ENCODE peak calls at places on chromosome 11, in five cellular contexts. L is A549, W is right cardiac atrium, V is ovary, U is RWPE1. F is an unnamed sample.

GRCh38 chr11:126327280-126328000 is 23.6 kb downstream of the DCPS start:
- DNase-seq in V (no peak), U (no peak), L (no peak), W (no peak), F (no peak)

GRCh38 chr11:19441752-19442553 is 201.2 kb upstream of the E2F8 start:
- DNase-seq in V (no peak), L (peak), W (peak), U (peak), F (peak)

GRCh38 chr11:78909386-78909785 is 334.7 kb upstream of the NARS2 start:
- DNase-seq in L (no peak), W (no peak), U (no peak), V (no peak), F (no peak)

GRCh38 chr11:102168483-102168882 is 58.2 kb downstream of the YAP1 start:
- DNase-seq in L (no peak), U (peak), W (no peak), V (no peak), F (no peak)

GRCh38 chr11:86511086-86511551 is 136.4 kb downstream of the CCDC81 start:
- DNase-seq in W (no peak), U (peak), L (peak), V (no peak), F (peak)

GRCh38 chr11:126159719-126160344 is 51.6 kb downstream of the RPUSD4 start:
- DNase-seq in W (no peak), U (no peak), V (no peak), L (no peak), F (no peak)

GRCh38 chr11:61961570-61962212 is 5.7 kb downstream of the FTH1 start:
- DNase-seq in V (no peak), U (no peak), W (peak), L (peak), F (no peak)

GRCh38 chr11:126483796-126484195 is 128.3 kb downstream of the ST3GAL4 start:
- DNase-seq in W (no peak), U (no peak), V (no peak), L (no peak), F (no peak)

GRCh38 chr11:79406376-79406775 is 34.5 kb downstream of the TENM4 start:
- DNase-seq in V (no peak), U (no peak), L (no peak), W (no peak), F (no peak)

GRCh38 chr11:83827940-83828554 is 541.9 kb upstream of the CCDC90B start:
- DNase-seq in W (no peak), L (peak), U (peak), V (no peak), F (peak)

GRCh38 chr11:4565371-4565770 is 16.2 kb upstream of the OR52I2 start:
- DNase-seq in U (no peak), L (no peak), V (no peak), W (no peak), F (no peak)

GRCh38 chr11:4559527-4560440 is 14.8 kb downstream of the OR52M1 start:
- DNase-seq in V (no peak), W (no peak), U (no peak), L (no peak), F (no peak)

DNA sequence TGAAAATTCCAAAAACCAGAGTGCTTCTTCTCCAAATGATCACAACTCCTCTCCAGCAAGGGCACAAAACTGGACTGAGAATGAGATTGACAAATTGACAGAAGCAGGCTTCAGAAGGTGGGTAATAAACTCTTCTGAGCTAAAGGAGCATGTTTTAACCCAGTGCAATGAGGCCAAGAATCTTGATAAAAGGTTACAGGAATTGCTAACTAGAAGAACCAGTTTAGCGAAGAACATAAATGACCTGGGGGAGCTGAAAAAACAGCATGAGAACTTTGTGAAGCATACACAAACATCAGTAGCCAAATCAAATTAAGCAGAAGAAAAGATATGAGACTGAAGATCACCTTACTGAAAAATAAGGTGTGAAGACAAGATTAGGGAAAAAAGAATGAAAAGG is 15.5 kb downstream of the OR52M1 start:
- DNase-seq in U (no peak), L (no peak), W (no peak), V (no peak), F (no peak)
- H3K27ac ChIP-seq in U (no peak), L (no peak), W (no peak), V (no peak), F (no peak)

DNA sequence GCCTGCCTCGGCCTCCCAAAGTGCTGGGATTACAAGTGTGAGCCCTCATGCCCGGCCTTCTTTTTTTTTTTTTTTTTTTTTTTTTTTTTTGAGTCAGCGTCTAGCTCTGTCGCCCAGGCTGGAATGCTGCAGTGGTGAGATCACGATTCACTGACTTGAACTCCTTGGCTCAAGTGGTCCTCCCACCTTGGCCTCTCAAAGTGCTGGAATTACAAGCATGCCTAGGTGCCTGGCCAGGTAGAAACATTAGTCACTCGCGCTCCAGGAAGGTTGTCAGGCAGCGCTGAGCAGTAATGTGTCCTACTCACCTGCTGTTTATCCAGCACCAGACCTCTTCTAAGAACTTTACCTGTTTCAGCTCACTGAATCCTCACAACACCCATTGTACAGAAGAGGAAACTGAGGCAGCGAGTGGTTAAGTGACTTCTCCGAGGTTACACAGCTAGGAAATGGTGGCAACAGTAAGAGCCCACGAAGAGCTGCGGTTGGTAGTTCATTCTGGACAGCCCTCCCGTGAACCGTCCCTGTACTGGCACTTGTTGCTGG is 496 bp upstream of the CST6 start:
- DNase-seq in W (no peak), V (no peak), L (no peak), U (peak), F (peak)
- H3K27ac ChIP-seq in W (no peak), V (no peak), L (no peak), U (no peak), F (no peak)

GRCh38 chr11:112318193-112318592 is 57.5 kb upstream of the PLET1 start:
- DNase-seq in V (no peak), W (no peak), U (peak), L (peak), F (peak)

GRCh38 chr11:112318661-112319060 is 58.0 kb upstream of the PLET1 start:
- DNase-seq in W (no peak), L (no peak), U (no peak), V (no peak), F (no peak)

GRCh38 chr11:112320668-112321067 is 60.0 kb upstream of the PLET1 start:
- DNase-seq in W (peak), U (peak), V (peak), L (no peak), F (peak)

GRCh38 chr11:112321521-112322172 is 61.0 kb upstream of the PLET1 start:
- DNase-seq in V (no peak), L (peak), U (peak), W (no peak), F (peak)

GRCh38 chr11:112322173-112322813 is 61.6 kb upstream of the PLET1 start:
- DNase-seq in W (no peak), U (no peak), L (no peak), V (no peak), F (no peak)
- H3K27ac ChIP-seq in W (no peak), U (peak), L (peak), V (no peak), F (no peak)

GRCh38 chr11:96097844-96098421 is 174.0 kb upstream of the MTMR2 start:
- DNase-seq in L (no peak), U (no peak), V (no peak), W (peak), F (no peak)
- H3K27ac ChIP-seq in L (no peak), U (no peak), V (no peak), W (peak), F (peak)

GRCh38 chr11:73147771-73148681 is 5.9 kb upstream of the FCHSD2 start:
- DNase-seq in L (no peak), W (peak), U (no peak), V (no peak), F (no peak)

GRCh38 chr11:73145986-73146575 is 4.0 kb upstream of the FCHSD2 start:
- DNase-seq in V (no peak), U (no peak), W (no peak), L (no peak), F (no peak)

GRCh38 chr11:73152086-73152853 is 10.2 kb upstream of the FCHSD2 start:
- DNase-seq in W (no peak), U (no peak), V (no peak), L (no peak), F (no peak)

GRCh38 chr11:73151371-73151870 is 9.3 kb upstream of the FCHSD2 start:
- DNase-seq in V (no peak), U (no peak), L (no peak), W (no peak), F (no peak)

DNA sequence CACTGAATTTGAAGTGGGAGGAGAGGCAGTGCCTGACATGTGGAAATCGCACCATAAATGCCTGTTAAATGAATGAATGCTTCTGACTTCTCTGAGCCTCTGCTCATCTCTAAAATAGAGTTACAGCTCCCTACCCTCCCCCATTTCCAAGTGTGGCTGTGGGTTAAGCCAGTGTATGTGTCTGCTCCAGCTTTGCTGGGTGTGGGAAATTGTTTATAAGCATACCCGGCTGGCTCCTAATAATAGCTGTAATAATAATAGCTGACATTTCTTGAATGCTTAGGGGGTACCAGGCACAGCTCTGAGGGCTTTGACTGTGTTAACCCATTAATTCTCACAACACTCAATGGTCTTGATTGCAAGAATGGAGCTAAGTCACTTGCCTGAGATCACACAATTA is 7.0 kb upstream of the FCHSD2 start:
- DNase-seq in L (no peak), V (no peak), W (no peak), U (no peak), F (no peak)
- H3K27ac ChIP-seq in L (no peak), V (no peak), W (peak), U (no peak), F (no peak)

GRCh38 chr11:69073445-69073844 is 24.7 kb downstream of the TPCN2 start:
- DNase-seq in U (no peak), V (no peak), L (no peak), W (peak), F (no peak)
- H3K27ac ChIP-seq in U (no peak), V (peak), L (no peak), W (no peak), F (no peak)